ENCODE peak calls at places on chromosomes 16 and 17, in nine cellular contexts. One of them, this sample, is unnamed.

GRCh38 chr17:2749784-2750181 is 331 bp upstream of the CCDC92B start:
- DNase-seq in cardiac muscle cell: peak
- DNase-seq in aorta: peak
- DNase-seq in CD8-positive, alpha-beta memory T cell: peak
- DNase-seq in ovary: peak
- DNase-seq in astrocyte: peak
- DNase-seq in neuronal stem cell: peak
- DNase-seq in pancreas: peak
- DNase-seq in effector memory CD4-positive, alpha-beta T cell: peak
- DNase-seq in this sample: peak

GRCh38 chr16:54282923-54283734 is 3.5 kb downstream of the IRX3 start:
- DNase-seq in cardiac muscle cell: no peak
- DNase-seq in aorta: no peak
- DNase-seq in CD8-positive, alpha-beta memory T cell: no peak
- DNase-seq in ovary: peak
- DNase-seq in astrocyte: no peak
- DNase-seq in neuronal stem cell: peak
- DNase-seq in pancreas: no peak
- DNase-seq in effector memory CD4-positive, alpha-beta T cell: no peak
- DNase-seq in this sample: no peak

GRCh38 chr16:20880867-20881866 is 19.0 kb downstream of the DCUN1D3 start:
- DNase-seq in cardiac muscle cell: no peak
- DNase-seq in aorta: no peak
- DNase-seq in CD8-positive, alpha-beta memory T cell: no peak
- DNase-seq in ovary: no peak
- DNase-seq in astrocyte: no peak
- DNase-seq in neuronal stem cell: no peak
- DNase-seq in pancreas: no peak
- DNase-seq in effector memory CD4-positive, alpha-beta T cell: no peak
- DNase-seq in this sample: no peak

GRCh38 chr17:81906476-81907218 is 4.6 kb downstream of the PCYT2 start:
- DNase-seq in cardiac muscle cell: no peak
- DNase-seq in aorta: no peak
- DNase-seq in CD8-positive, alpha-beta memory T cell: no peak
- DNase-seq in ovary: no peak
- DNase-seq in astrocyte: no peak
- DNase-seq in neuronal stem cell: no peak
- DNase-seq in pancreas: no peak
- DNase-seq in effector memory CD4-positive, alpha-beta T cell: no peak
- DNase-seq in this sample: no peak

GRCh38 chr16:24771132-24771778 is 41.8 kb downstream of the TNRC6A start:
- DNase-seq in cardiac muscle cell: peak
- DNase-seq in aorta: no peak
- DNase-seq in CD8-positive, alpha-beta memory T cell: no peak
- DNase-seq in ovary: no peak
- DNase-seq in astrocyte: peak
- DNase-seq in neuronal stem cell: no peak
- DNase-seq in pancreas: no peak
- DNase-seq in effector memory CD4-positive, alpha-beta T cell: no peak
- DNase-seq in this sample: no peak

GRCh38 chr16:31871510-31871909 is 2.1 kb upstream of the ZNF267 start:
- DNase-seq in cardiac muscle cell: no peak
- DNase-seq in aorta: no peak
- DNase-seq in CD8-positive, alpha-beta memory T cell: no peak
- DNase-seq in ovary: no peak
- DNase-seq in astrocyte: no peak
- DNase-seq in neuronal stem cell: no peak
- DNase-seq in pancreas: no peak
- DNase-seq in effector memory CD4-positive, alpha-beta T cell: no peak
- DNase-seq in this sample: no peak

GRCh38 chr16:88527186-88527936 is 42.8 kb upstream of the ZC3H18 start:
- DNase-seq in cardiac muscle cell: peak
- DNase-seq in aorta: peak
- DNase-seq in CD8-positive, alpha-beta memory T cell: peak
- DNase-seq in ovary: peak
- DNase-seq in astrocyte: peak
- DNase-seq in neuronal stem cell: peak
- DNase-seq in pancreas: no peak
- DNase-seq in effector memory CD4-positive, alpha-beta T cell: peak
- DNase-seq in this sample: peak

GRCh38 chr17:18184143-18185007 is 747 bp downstream of the ALKBH5 start:
- DNase-seq in cardiac muscle cell: peak
- DNase-seq in aorta: peak
- DNase-seq in CD8-positive, alpha-beta memory T cell: peak
- DNase-seq in ovary: peak
- DNase-seq in astrocyte: peak
- DNase-seq in neuronal stem cell: peak
- DNase-seq in pancreas: peak
- DNase-seq in effector memory CD4-positive, alpha-beta T cell: peak
- DNase-seq in this sample: peak

GRCh38 chr17:34979153-34979552 is 1.2 kb upstream of the LIG3 start:
- DNase-seq in cardiac muscle cell: no peak
- DNase-seq in aorta: no peak
- DNase-seq in CD8-positive, alpha-beta memory T cell: no peak
- DNase-seq in ovary: no peak
- DNase-seq in astrocyte: no peak
- DNase-seq in neuronal stem cell: no peak
- DNase-seq in pancreas: no peak
- DNase-seq in effector memory CD4-positive, alpha-beta T cell: no peak
- DNase-seq in this sample: no peak

GRCh38 chr17:81807210-81807719 is 3.3 kb downstream of the GCGR start:
- DNase-seq in cardiac muscle cell: no peak
- DNase-seq in aorta: no peak
- DNase-seq in CD8-positive, alpha-beta memory T cell: no peak
- DNase-seq in ovary: no peak
- DNase-seq in astrocyte: no peak
- DNase-seq in neuronal stem cell: no peak
- DNase-seq in pancreas: no peak
- DNase-seq in effector memory CD4-positive, alpha-beta T cell: no peak
- DNase-seq in this sample: no peak

GRCh38 chr16:397736-398332 is 835 bp downstream of the NME4 start:
- DNase-seq in cardiac muscle cell: peak
- DNase-seq in aorta: peak
- DNase-seq in CD8-positive, alpha-beta memory T cell: peak
- DNase-seq in ovary: peak
- DNase-seq in astrocyte: peak
- DNase-seq in neuronal stem cell: peak
- DNase-seq in pancreas: peak
- DNase-seq in effector memory CD4-positive, alpha-beta T cell: no peak
- DNase-seq in this sample: peak

GRCh38 chr17:44307387-44308186 is 814 bp upstream of the RUNDC3A start:
- DNase-seq in cardiac muscle cell: peak
- DNase-seq in aorta: peak
- DNase-seq in CD8-positive, alpha-beta memory T cell: no peak
- DNase-seq in ovary: peak
- DNase-seq in astrocyte: peak
- DNase-seq in neuronal stem cell: no peak
- DNase-seq in pancreas: no peak
- DNase-seq in effector memory CD4-positive, alpha-beta T cell: no peak
- DNase-seq in this sample: no peak

GRCh38 chr16:79723583-79724168 is 123.1 kb upstream of the MAF start:
- DNase-seq in cardiac muscle cell: no peak
- DNase-seq in aorta: no peak
- DNase-seq in CD8-positive, alpha-beta memory T cell: no peak
- DNase-seq in ovary: no peak
- DNase-seq in astrocyte: no peak
- DNase-seq in neuronal stem cell: peak
- DNase-seq in pancreas: peak
- DNase-seq in effector memory CD4-positive, alpha-beta T cell: no peak
- DNase-seq in this sample: no peak

GRCh38 chr17:41230094-41230493 is 2.2 kb upstream of the KRTAP9-3 start:
- DNase-seq in cardiac muscle cell: no peak
- DNase-seq in aorta: no peak
- DNase-seq in CD8-positive, alpha-beta memory T cell: no peak
- DNase-seq in ovary: no peak
- DNase-seq in astrocyte: no peak
- DNase-seq in neuronal stem cell: no peak
- DNase-seq in pancreas: no peak
- DNase-seq in effector memory CD4-positive, alpha-beta T cell: no peak
- DNase-seq in this sample: no peak

GRCh38 chr17:28046034-28046825 is 3.8 kb downstream of the NLK start:
- DNase-seq in cardiac muscle cell: no peak
- DNase-seq in aorta: no peak
- DNase-seq in CD8-positive, alpha-beta memory T cell: no peak
- DNase-seq in ovary: no peak
- DNase-seq in astrocyte: no peak
- DNase-seq in neuronal stem cell: no peak
- DNase-seq in pancreas: no peak
- DNase-seq in effector memory CD4-positive, alpha-beta T cell: no peak
- DNase-seq in this sample: no peak

DNA sequence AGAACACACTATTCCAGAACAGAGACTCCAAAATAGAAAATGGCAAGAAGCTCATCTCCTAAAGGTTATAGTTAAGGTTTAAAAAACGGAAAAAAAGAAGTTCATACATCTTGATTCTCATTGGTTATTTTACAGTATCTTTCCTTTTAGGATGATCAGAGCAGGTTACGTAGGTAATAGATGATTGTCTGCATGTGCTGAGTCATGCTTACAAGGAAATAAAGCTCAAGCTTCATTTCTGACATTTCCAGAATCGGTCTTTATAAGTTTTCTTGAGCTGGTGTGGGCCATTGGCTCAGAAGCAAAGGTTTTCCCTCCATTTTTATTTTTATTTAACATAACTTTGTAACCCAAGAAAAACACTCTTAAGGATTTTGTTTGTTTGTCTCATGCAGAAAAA is 1030.3 kb upstream of the CDH8 start:
- DNase-seq in cardiac muscle cell: no peak
- DNase-seq in aorta: no peak
- DNase-seq in CD8-positive, alpha-beta memory T cell: no peak
- DNase-seq in ovary: no peak
- DNase-seq in astrocyte: no peak
- DNase-seq in neuronal stem cell: no peak
- DNase-seq in pancreas: no peak
- DNase-seq in effector memory CD4-positive, alpha-beta T cell: no peak
- DNase-seq in this sample: no peak
- H3K27ac ChIP-seq in cardiac muscle cell: no peak
- H3K27ac ChIP-seq in aorta: no peak
- H3K27ac ChIP-seq in CD8-positive, alpha-beta memory T cell: no peak
- H3K27ac ChIP-seq in ovary: no peak
- H3K27ac ChIP-seq in astrocyte: no peak
- H3K27ac ChIP-seq in neuronal stem cell: no peak
- H3K27ac ChIP-seq in pancreas: no peak
- H3K27ac ChIP-seq in effector memory CD4-positive, alpha-beta T cell: no peak
- H3K27ac ChIP-seq in this sample: no peak

DNA sequence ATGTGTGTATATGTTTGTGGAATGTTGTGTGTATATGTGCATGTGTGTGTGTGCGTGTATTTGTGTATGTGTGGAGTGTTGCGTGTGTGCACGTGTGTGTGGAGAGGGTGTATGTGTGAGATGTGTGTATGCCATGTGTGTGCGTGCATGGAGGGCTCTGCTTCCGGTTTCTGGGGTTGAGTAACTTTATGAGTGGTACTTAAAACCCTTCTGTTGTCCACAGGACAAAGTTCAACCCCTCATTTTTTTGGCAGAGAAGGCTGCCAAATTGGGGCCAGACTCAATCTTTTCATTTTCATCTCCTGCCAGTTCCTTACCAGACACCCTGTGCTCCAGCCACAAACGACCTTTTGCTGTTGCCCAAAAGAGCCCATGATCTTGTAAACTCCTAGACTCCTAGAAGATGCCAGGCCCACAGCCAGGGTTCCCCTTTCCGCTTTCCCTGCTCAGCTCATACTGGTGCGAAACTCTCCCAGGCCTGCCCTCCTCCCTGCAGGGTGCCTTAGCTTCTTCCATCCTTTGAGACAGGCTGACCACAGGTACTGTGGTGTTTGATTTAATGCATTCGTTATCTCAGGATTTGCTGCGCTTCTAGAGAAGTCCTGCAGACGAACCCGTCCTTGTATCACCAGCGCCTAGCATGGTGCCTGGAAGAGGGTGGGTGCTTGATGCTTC is 100.2 kb downstream of the CMIP start:
- DNase-seq in cardiac muscle cell: peak
- DNase-seq in aorta: no peak
- DNase-seq in CD8-positive, alpha-beta memory T cell: no peak
- DNase-seq in ovary: no peak
- DNase-seq in astrocyte: no peak
- DNase-seq in neuronal stem cell: no peak
- DNase-seq in pancreas: no peak
- DNase-seq in effector memory CD4-positive, alpha-beta T cell: no peak
- DNase-seq in this sample: no peak
- H3K27ac ChIP-seq in cardiac muscle cell: no peak
- H3K27ac ChIP-seq in aorta: no peak
- H3K27ac ChIP-seq in CD8-positive, alpha-beta memory T cell: no peak
- H3K27ac ChIP-seq in ovary: no peak
- H3K27ac ChIP-seq in astrocyte: no peak
- H3K27ac ChIP-seq in neuronal stem cell: no peak
- H3K27ac ChIP-seq in pancreas: no peak
- H3K27ac ChIP-seq in effector memory CD4-positive, alpha-beta T cell: no peak
- H3K27ac ChIP-seq in this sample: peak

GRCh38 chr17:37060094-37060493 is 111.3 kb downstream of the AATF start:
- DNase-seq in cardiac muscle cell: no peak
- DNase-seq in aorta: no peak
- DNase-seq in CD8-positive, alpha-beta memory T cell: no peak
- DNase-seq in ovary: no peak
- DNase-seq in astrocyte: no peak
- DNase-seq in neuronal stem cell: no peak
- DNase-seq in pancreas: no peak
- DNase-seq in effector memory CD4-positive, alpha-beta T cell: no peak
- DNase-seq in this sample: no peak
- H3K27ac ChIP-seq in cardiac muscle cell: no peak
- H3K27ac ChIP-seq in aorta: no peak
- H3K27ac ChIP-seq in CD8-positive, alpha-beta memory T cell: no peak
- H3K27ac ChIP-seq in ovary: no peak
- H3K27ac ChIP-seq in astrocyte: no peak
- H3K27ac ChIP-seq in neuronal stem cell: no peak
- H3K27ac ChIP-seq in pancreas: no peak
- H3K27ac ChIP-seq in effector memory CD4-positive, alpha-beta T cell: no peak
- H3K27ac ChIP-seq in this sample: no peak

DNA sequence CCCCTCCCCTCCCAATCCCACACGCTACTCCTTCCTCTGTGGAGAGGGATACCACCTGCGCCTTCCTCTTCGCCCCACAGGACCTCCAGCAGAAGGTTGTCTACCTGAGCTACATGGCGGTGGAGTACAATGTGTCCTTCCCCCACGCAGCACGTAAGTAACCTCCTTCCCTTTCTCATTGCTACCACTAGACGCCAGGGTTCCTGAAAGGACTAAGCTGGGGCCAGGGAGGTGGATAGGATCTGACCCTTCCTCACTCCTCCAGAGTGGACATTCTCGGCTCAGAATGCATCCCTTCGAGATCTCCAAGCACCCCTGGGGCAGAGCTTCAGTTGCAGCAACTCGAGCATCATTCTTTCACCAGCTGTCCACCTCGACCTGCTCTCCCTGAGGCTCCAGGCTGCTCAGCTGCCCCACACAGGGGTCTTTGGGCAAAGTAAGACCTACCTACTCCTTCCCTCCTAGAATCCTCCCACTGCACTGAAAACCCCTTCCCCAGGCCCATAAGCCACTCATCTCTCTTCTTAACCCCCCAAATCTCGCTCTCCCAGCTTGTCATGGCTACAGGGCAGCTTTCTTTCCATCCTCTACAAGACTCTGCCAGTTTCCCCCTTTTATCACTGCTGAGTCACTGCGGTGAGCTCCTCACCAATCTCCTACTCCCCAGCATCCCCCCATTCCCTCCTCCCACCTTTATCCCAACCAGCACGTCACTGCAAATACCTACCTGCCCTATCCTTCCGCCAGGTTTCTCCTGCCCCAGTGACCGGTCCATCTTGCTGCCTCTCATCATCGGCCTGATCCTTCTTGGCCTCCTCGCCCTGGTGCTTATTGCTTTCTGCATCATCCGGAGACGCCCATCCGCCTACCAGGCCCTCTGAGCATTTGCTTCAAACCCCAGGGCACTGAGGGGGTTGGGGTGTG is 1.5 kb downstream of the CD68 start:
- DNase-seq in cardiac muscle cell: no peak
- DNase-seq in aorta: no peak
- DNase-seq in CD8-positive, alpha-beta memory T cell: no peak
- DNase-seq in ovary: no peak
- DNase-seq in astrocyte: no peak
- DNase-seq in neuronal stem cell: no peak
- DNase-seq in pancreas: no peak
- DNase-seq in effector memory CD4-positive, alpha-beta T cell: no peak
- DNase-seq in this sample: no peak
- H3K27ac ChIP-seq in cardiac muscle cell: peak
- H3K27ac ChIP-seq in aorta: no peak
- H3K27ac ChIP-seq in CD8-positive, alpha-beta memory T cell: peak
- H3K27ac ChIP-seq in ovary: peak
- H3K27ac ChIP-seq in astrocyte: no peak
- H3K27ac ChIP-seq in neuronal stem cell: no peak
- H3K27ac ChIP-seq in pancreas: peak
- H3K27ac ChIP-seq in effector memory CD4-positive, alpha-beta T cell: no peak
- H3K27ac ChIP-seq in this sample: peak

This sample was measured in left lung.